ENCODE peak calls at places on chromosomes 11 and 22, in six cellular contexts. X, G, U, H, Z and A are unnamed samples.

GRCh38 chr11:119410501-119410900 is 12.5 kb downstream of the THY1 start:
- DNase-seq in G (no peak), H (no peak), U (no peak), X (no peak), Z (no peak), A (no peak)

GRCh38 chr22:33083212-33083611 is 25.0 kb upstream of the SYN3 start:
- DNase-seq in H (no peak), Z (no peak), X (no peak), U (no peak), G (no peak), A (no peak)

GRCh38 chr11:83069441-83070043 is 2.2 kb downstream of the RAB30 start:
- DNase-seq in G (no peak), H (no peak), Z (no peak), U (no peak), X (no peak), A (no peak)

GRCh38 chr11:110991621-110992355 is 253.7 kb upstream of the POU2AF2 start:
- DNase-seq in Z (no peak), H (peak), U (no peak), G (no peak), X (peak), A (no peak)

GRCh38 chr22:40637181-40638150 is 947 bp upstream of the MRTFA start:
- DNase-seq in H (no peak), Z (peak), X (no peak), G (no peak), U (no peak), A (no peak)

GRCh38 chr11:134537296-134537695 is 125.3 kb upstream of the B3GAT1 start:
- DNase-seq in Z (no peak), G (no peak), U (no peak), X (no peak), H (no peak), A (no peak)

GRCh38 chr22:25700996-25701815 is 40.8 kb upstream of the MYO18B start:
- DNase-seq in U (no peak), X (peak), G (no peak), H (no peak), Z (no peak), A (peak)

GRCh38 chr22:11253000-11253511 is 4274.9 kb upstream of the OR11H1 start:
- DNase-seq in Z (no peak), H (no peak), X (no peak), U (no peak), G (no peak), A (no peak)

GRCh38 chr11:12840871-12841516 is 166.8 kb downstream of the TEAD1 start:
- DNase-seq in U (no peak), G (no peak), Z (no peak), X (no peak), H (no peak), A (peak)

GRCh38 chr11:36196476-36197099 is 92.6 kb downstream of the COMMD9 start:
- DNase-seq in U (no peak), X (peak), H (no peak), G (no peak), Z (no peak), A (peak)

GRCh38 chr11:36817336-36817965 is 219.4 kb upstream of the RAG2 start:
- DNase-seq in U (no peak), X (no peak), G (peak), Z (no peak), H (no peak), A (no peak)

GRCh38 chr11:71505001-71505400 is 22.1 kb upstream of the KRTAP5-7 start:
- DNase-seq in Z (no peak), U (peak), G (no peak), X (no peak), H (no peak), A (no peak)

GRCh38 chr11:61061081-61061826 is 41.0 kb upstream of the CD5 start:
- DNase-seq in H (no peak), G (peak), X (peak), U (no peak), Z (peak), A (no peak)

GRCh38 chr22:48279465-48279765 is 1517.0 kb downstream of the TBC1D22A start:
- DNase-seq in H (no peak), Z (no peak), X (no peak), G (no peak), U (no peak), A (no peak)

GRCh38 chr11:61616443-61616842 is 35.6 kb upstream of the SYT7 start:
- DNase-seq in G (no peak), X (peak), U (no peak), H (no peak), Z (no peak), A (no peak)

GRCh38 chr11:8671651-8672062 is 10.8 kb downstream of the TRIM66 start:
- DNase-seq in G (peak), U (no peak), H (no peak), Z (no peak), X (peak), A (peak)

GRCh38 chr11:131773626-131774025 is 403.2 kb downstream of the NTM start:
- DNase-seq in U (no peak), Z (no peak), G (no peak), H (no peak), X (peak), A (no peak)

GRCh38 chr11:6418958-6419611 is at the start of gene APBB1:
- DNase-seq in H (peak), G (peak), U (no peak), Z (peak), X (peak), A (peak)

GRCh38 chr11:26572770-26573402 is 823 bp upstream of the MUC15 start:
- DNase-seq in Z (no peak), X (no peak), U (no peak), G (no peak), H (no peak), A (no peak)

GRCh38 chr11:2929511-2929879 is 275 bp upstream of the PHLDA2 start:
- DNase-seq in X (peak), Z (no peak), G (peak), U (no peak), H (peak), A (peak)

GRCh38 chr11:63945482-63946163 is 6.8 kb downstream of the NAA40 start:
- DNase-seq in Z (peak), H (peak), G (peak), U (peak), X (peak), A (peak)

GRCh38 chr22:40743740-40744139 is 64.5 kb downstream of the MCHR1 start:
- DNase-seq in Z (no peak), H (no peak), G (no peak), X (no peak), U (no peak), A (no peak)

GRCh38 chr11:61067782-61068181 is 34.5 kb upstream of the CD5 start:
- DNase-seq in H (no peak), Z (no peak), X (no peak), G (no peak), U (no peak), A (no peak)